ENCODE peak calls at places on chromosome 10, in four cellular contexts. One of them, this sample, is unnamed.

GRCh38 chr10:29522038-29522855 is 112.5 kb downstream of the SVIL start:
- DNase-seq in A673: no peak
- DNase-seq in left lung: no peak
- DNase-seq in tibial artery: no peak
- DNase-seq in this sample: no peak

GRCh38 chr10:11335167-11335652 is 276.2 kb downstream of the USP6NL start:
- DNase-seq in A673: no peak
- DNase-seq in left lung: peak; percentile 52
- DNase-seq in tibial artery: no peak
- DNase-seq in this sample: no peak

GRCh38 chr10:31912898-31913847 is 15.5 kb downstream of the ARHGAP12 start:
- DNase-seq in A673: peak; percentile 24
- DNase-seq in left lung: no peak
- DNase-seq in tibial artery: no peak
- DNase-seq in this sample: no peak

GRCh38 chr10:71743866-71744265 is 24.3 kb upstream of the C10orf105 start:
- DNase-seq in A673: no peak
- DNase-seq in left lung: no peak
- DNase-seq in tibial artery: no peak
- DNase-seq in this sample: no peak

GRCh38 chr10:48547981-48548380 is 56.9 kb downstream of the ARHGAP22 start:
- DNase-seq in A673: no peak
- DNase-seq in left lung: no peak
- DNase-seq in tibial artery: no peak
- DNase-seq in this sample: no peak

GRCh38 chr10:46550795-46551700 is 5.4 kb downstream of the GPRIN2 start:
- DNase-seq in A673: no peak
- DNase-seq in left lung: no peak
- DNase-seq in tibial artery: no peak
- DNase-seq in this sample: no peak

GRCh38 chr10:679556-679955 is 9.9 kb downstream of the DIP2C start:
- DNase-seq in A673: no peak
- DNase-seq in left lung: no peak
- DNase-seq in tibial artery: no peak
- DNase-seq in this sample: no peak

GRCh38 chr10:49076741-49077521 is 38.4 kb downstream of the VSTM4 start:
- DNase-seq in A673: no peak
- DNase-seq in left lung: no peak
- DNase-seq in tibial artery: no peak
- DNase-seq in this sample: no peak

GRCh38 chr10:133475821-133476640 is 22.3 kb downstream of the SCART1 start:
- DNase-seq in A673: no peak
- DNase-seq in left lung: no peak
- DNase-seq in tibial artery: no peak
- DNase-seq in this sample: no peak

GRCh38 chr10:124554085-124554858 is 92.6 kb downstream of the LHPP start:
- DNase-seq in A673: no peak
- DNase-seq in left lung: no peak
- DNase-seq in tibial artery: no peak
- DNase-seq in this sample: no peak

GRCh38 chr10:109451879-109452278 is 471.4 kb downstream of the XPNPEP1 start:
- DNase-seq in A673: no peak
- DNase-seq in left lung: no peak
- DNase-seq in tibial artery: no peak
- DNase-seq in this sample: no peak

GRCh38 chr10:92848441-92849233 is at the start of gene EXOC6:
- DNase-seq in A673: peak; percentile 93
- DNase-seq in left lung: peak; percentile 86
- DNase-seq in tibial artery: peak; percentile 87
- DNase-seq in this sample: no peak

GRCh38 chr10:94413374-94413773 is 11.0 kb downstream of the TBC1D12 start:
- DNase-seq in A673: no peak
- DNase-seq in left lung: no peak
- DNase-seq in tibial artery: no peak
- DNase-seq in this sample: no peak

GRCh38 chr10:52314822-52315552 is 906 bp downstream of the DKK1 start:
- DNase-seq in A673: peak; percentile 55
- DNase-seq in left lung: peak; percentile 32
- DNase-seq in tibial artery: no peak
- DNase-seq in this sample: no peak

GRCh38 chr10:120506674-120507073 is 49.6 kb downstream of the PLPP4 start:
- DNase-seq in A673: no peak
- DNase-seq in left lung: no peak
- DNase-seq in tibial artery: no peak
- DNase-seq in this sample: peak; percentile 73

GRCh38 chr10:110008518-110009339 is 945 bp downstream of the ADD3 start:
- DNase-seq in A673: peak; percentile 31
- DNase-seq in left lung: peak; percentile 56
- DNase-seq in tibial artery: no peak
- DNase-seq in this sample: no peak

GRCh38 chr10:123993534-123994416 is 99.6 kb downstream of the CHST15 start:
- DNase-seq in A673: no peak
- DNase-seq in left lung: no peak
- DNase-seq in tibial artery: peak; percentile 60
- DNase-seq in this sample: no peak

GRCh38 chr10:78462221-78462620 is 428.6 kb downstream of the RPS24 start:
- DNase-seq in A673: no peak
- DNase-seq in left lung: no peak
- DNase-seq in tibial artery: no peak
- DNase-seq in this sample: no peak

GRCh38 chr10:125038637-125039036 is 96.7 kb downstream of the ZRANB1 start:
- DNase-seq in A673: peak; percentile 43
- DNase-seq in left lung: peak; percentile 71
- DNase-seq in tibial artery: peak; percentile 86
- DNase-seq in this sample: no peak

GRCh38 chr10:6273351-6273750 is 70.6 kb downstream of the PFKFB3 start:
- DNase-seq in A673: no peak
- DNase-seq in left lung: peak; percentile 62
- DNase-seq in tibial artery: no peak
- DNase-seq in this sample: no peak

GRCh38 chr10:72084094-72084459 is 4.3 kb downstream of the SPOCK2 start:
- DNase-seq in A673: no peak
- DNase-seq in left lung: no peak
- DNase-seq in tibial artery: peak; percentile 43
- DNase-seq in this sample: no peak

GRCh38 chr10:109861051-109861450 is 62.3 kb downstream of the XPNPEP1 start:
- DNase-seq in A673: no peak
- DNase-seq in left lung: no peak
- DNase-seq in tibial artery: no peak
- DNase-seq in this sample: no peak

GRCh38 chr10:4372601-4373000 is 453.4 kb upstream of the AKR1E2 start:
- DNase-seq in A673: peak; percentile 90
- DNase-seq in left lung: no peak
- DNase-seq in tibial artery: no peak
- DNase-seq in this sample: peak; percentile 98

GRCh38 chr10:132163278-132163765 is 23.4 kb upstream of the DPYSL4 start:
- DNase-seq in A673: peak; percentile 71
- DNase-seq in left lung: peak; percentile 29
- DNase-seq in tibial artery: no peak
- DNase-seq in this sample: no peak

GRCh38 chr10:118543714-118544400 is 51.6 kb downstream of the PRLHR start:
- DNase-seq in A673: peak; percentile 40
- DNase-seq in left lung: no peak
- DNase-seq in tibial artery: no peak
- DNase-seq in this sample: no peak

GRCh38 chr10:113183543-113183942 is 233.5 kb downstream of the TCF7L2 start:
- DNase-seq in A673: no peak
- DNase-seq in left lung: no peak
- DNase-seq in tibial artery: no peak
- DNase-seq in this sample: no peak

GRCh38 chr10:102615361-102615760 is 28.9 kb upstream of the TRIM8 start:
- DNase-seq in A673: peak; percentile 37
- DNase-seq in left lung: no peak
- DNase-seq in tibial artery: no peak
- DNase-seq in this sample: no peak
- TF ChIP-seq CTCF in A673: peak; percentile 58
- TF ChIP-seq CTCF in left lung: no peak
- TF ChIP-seq CTCF in tibial artery: no peak
- TF ChIP-seq CTCF in this sample: peak; percentile 39

GRCh38 chr10:97331304-97331703 is 3.2 kb downstream of the FRAT2 start:
- DNase-seq in A673: no peak
- DNase-seq in left lung: no peak
- DNase-seq in tibial artery: no peak
- DNase-seq in this sample: no peak
- H3K4me3 ChIP-seq in A673: no peak overlapping the region
- H3K4me3 ChIP-seq in left lung: peak overlapping the region; percentile 91
- H3K4me3 ChIP-seq in tibial artery: peak overlapping the region; percentile 97
- H3K4me3 ChIP-seq in this sample: no peak overlapping the region

DNA sequence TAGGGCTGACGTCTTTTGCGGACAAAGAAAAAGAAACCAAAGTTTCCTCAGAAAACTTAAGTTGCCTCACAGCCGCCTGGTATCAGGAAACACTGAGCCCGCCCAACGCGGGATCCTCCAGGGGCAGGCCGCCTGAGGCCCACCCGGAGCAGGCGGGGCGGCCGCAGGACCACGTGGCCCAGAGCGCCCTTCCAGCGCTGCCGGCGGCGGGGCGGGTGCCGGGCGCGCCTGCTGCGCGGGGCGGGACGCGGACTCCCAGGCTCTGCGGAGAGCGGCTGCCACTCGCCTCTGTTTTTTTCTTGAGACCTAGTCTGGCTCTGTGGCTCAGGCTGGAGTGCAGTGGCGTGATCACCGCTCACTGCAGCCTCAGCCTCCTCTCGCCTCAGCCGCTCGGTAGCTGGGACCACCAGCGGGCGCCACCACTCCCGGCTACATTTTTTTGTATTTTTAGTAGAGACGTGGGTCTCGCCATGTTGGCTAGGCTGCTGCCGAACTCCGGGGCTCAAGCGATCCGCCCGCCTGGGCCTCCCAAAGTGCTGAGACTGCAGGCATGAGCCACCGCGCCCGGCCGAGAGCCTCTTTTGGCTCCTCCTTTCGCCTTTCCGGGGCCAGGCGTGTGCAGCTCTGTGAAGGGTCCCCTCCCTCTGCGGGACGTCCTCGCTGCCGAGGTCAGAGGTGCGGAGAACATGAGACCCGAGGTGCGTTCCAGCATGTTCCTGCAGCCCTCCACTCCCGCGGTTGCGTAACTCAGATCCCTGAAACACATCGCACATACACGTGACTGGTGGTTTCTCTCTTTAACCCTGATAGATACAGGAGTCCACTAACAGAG is 11.6 kb upstream of the HNRNPF start:
- DNase-seq in A673: peak; percentile 93
- DNase-seq in left lung: peak; percentile 91
- DNase-seq in tibial artery: peak; percentile 94
- DNase-seq in this sample: no peak
- TF ChIP-seq CTCF in A673: peak; percentile 27
- TF ChIP-seq CTCF in left lung: no peak
- TF ChIP-seq CTCF in tibial artery: no peak
- TF ChIP-seq CTCF in this sample: peak; percentile 14

DNA sequence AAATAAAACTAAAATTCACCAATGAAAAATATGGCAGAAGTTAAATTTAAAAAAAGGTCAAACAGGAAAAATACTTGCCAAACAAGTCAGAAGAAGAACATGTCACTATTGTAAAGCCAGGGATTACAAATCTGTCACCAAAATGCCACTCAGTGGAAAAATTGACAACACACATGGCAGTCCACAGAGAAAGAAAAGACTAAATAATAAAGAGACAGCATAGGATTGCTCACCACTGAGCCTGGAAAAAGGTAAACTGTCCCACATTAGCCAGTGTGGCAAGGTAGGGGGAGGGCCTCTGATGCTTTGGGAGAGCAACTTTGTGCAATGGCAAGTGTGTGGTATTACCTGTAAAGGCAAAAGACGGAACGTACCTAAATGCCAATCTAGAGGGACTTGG is 166.8 kb upstream of the ZNF32 start:
- DNase-seq in A673: no peak
- DNase-seq in left lung: no peak
- DNase-seq in tibial artery: no peak
- DNase-seq in this sample: no peak
- H3K4me3 ChIP-seq in A673: no peak overlapping the region
- H3K4me3 ChIP-seq in left lung: no peak overlapping the region
- H3K4me3 ChIP-seq in tibial artery: no peak overlapping the region
- H3K4me3 ChIP-seq in this sample: no peak overlapping the region

DNA sequence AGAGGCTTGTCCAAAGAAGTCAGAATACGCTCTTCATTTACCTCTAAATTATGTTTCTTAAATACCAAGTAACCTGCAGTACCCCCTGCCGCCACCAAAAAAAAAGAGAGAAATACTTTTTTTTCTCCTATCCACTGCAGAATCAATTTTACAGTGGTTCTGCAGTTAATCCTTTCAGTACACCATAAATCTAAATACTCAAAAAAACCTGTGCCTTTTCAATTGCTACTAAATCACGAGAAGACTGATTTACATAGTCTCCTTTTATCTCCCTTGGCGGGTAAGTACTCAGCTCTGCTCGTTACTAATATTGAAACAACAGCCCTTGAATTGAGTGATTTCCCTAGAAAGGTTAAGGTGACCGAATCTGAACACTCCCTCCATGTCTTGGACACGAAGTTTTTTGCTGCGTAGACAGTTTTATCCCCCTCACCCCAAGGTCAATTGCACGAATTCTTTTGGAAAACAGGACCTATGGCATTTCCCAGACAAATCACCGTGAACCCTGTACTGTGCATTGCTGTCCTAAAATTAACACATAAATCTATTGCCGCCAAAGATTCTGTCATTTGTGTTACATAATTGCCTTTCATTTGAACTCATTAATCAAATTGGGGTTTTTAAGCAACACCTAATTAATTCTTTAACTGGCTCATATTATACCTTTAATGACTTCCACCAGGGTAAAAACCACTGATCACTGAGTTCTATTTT is 517 bp upstream of the VIM start:
- DNase-seq in A673: peak; percentile 80
- DNase-seq in left lung: no peak
- DNase-seq in tibial artery: no peak
- DNase-seq in this sample: no peak
- TF ChIP-seq CTCF in A673: peak; percentile 51
- TF ChIP-seq CTCF in left lung: peak; percentile 52
- TF ChIP-seq CTCF in tibial artery: peak; percentile 49
- TF ChIP-seq CTCF in this sample: peak; percentile 44

This sample was measured in AG09309.